ENCODE peak calls at places on chromosomes 12 and 14, in seven cellular contexts. A is CD8-positive, alpha-beta T cell; G is foreskin fibroblast; M is AG04450; O is AG10803; N is A549; H is GM23338. R is an unnamed sample.

GRCh38 chr14:67358914-67359313 is 690 bp downstream of the ATP6V1D start:
- DNase-seq in A (no peak), G (no peak), M (no peak), O (no peak), N (no peak), H (peak; percentile 54), R (no peak)

GRCh38 chr14:64541971-64542838 is 1.7 kb downstream of the HSPA2 start:
- DNase-seq in A (no peak), G (no peak), M (no peak), O (no peak), N (no peak), H (peak; percentile 60), R (no peak)

GRCh38 chr14:38056270-38056669 is 151.4 kb upstream of the SSTR1 start:
- DNase-seq in A (no peak), G (no peak), M (no peak), O (no peak), N (no peak), H (peak; percentile 43), R (no peak)

GRCh38 chr14:105458571-105458970 is 16.1 kb upstream of the CRIP2 start:
- DNase-seq in A (no peak), G (no peak), M (no peak), O (no peak), N (no peak), H (no peak), R (no peak)

GRCh38 chr14:78974691-78975090 is 804.5 kb downstream of the NRXN3 start:
- DNase-seq in A (no peak), G (no peak), M (no peak), O (no peak), N (no peak), H (no peak), R (no peak)

GRCh38 chr14:105356927-105357326 is 41.4 kb upstream of the TEX22 start:
- DNase-seq in A (no peak), G (no peak), M (no peak), O (no peak), N (no peak), H (no peak), R (no peak)

GRCh38 chr14:77573964-77574363 is 42.5 kb downstream of the SPTLC2 start:
- DNase-seq in A (no peak), G (no peak), M (no peak), O (no peak), N (no peak), H (no peak), R (no peak)

GRCh38 chr14:68789002-68789797 is 3.7 kb downstream of the ZFP36L1 start:
- DNase-seq in A (peak; percentile 84), G (no peak), M (no peak), O (peak; percentile 79), N (peak; percentile 89), H (peak; percentile 71), R (no peak)

GRCh38 chr12:69540606-69541386 is 44.5 kb upstream of the CCT2 start:
- DNase-seq in A (no peak), G (peak; percentile 14), M (peak; percentile 27), O (peak; percentile 49), N (no peak), H (no peak), R (no peak)

GRCh38 chr12:65275627-65276026 is 2.9 kb upstream of the MSRB3 start:
- DNase-seq in A (no peak), G (no peak), M (no peak), O (peak; percentile 62), N (no peak), H (no peak), R (no peak)

GRCh38 chr14:89128616-89129015 is 288.4 kb downstream of the FOXN3 start:
- DNase-seq in A (no peak), G (no peak), M (no peak), O (no peak), N (no peak), H (no peak), R (no peak)

GRCh38 chr12:30930238-30931010 is 3.9 kb downstream of the TSPAN11 start:
- DNase-seq in A (no peak), G (no peak), M (no peak), O (no peak), N (no peak), H (no peak), R (no peak)

GRCh38 chr12:32692358-32692757 is 13.3 kb downstream of the DNM1L start:
- DNase-seq in A (no peak), G (no peak), M (no peak), O (no peak), N (no peak), H (no peak), R (no peak)

GRCh38 chr14:90419200-90419599 is 22.4 kb downstream of the CALM1 start:
- DNase-seq in A (no peak), G (peak; percentile 92), M (peak; percentile 86), O (peak; percentile 91), N (peak; percentile 80), H (no peak), R (peak; percentile 96)

GRCh38 chr12:9673404-9674225 is 4.1 kb downstream of the CLEC2D start:
- DNase-seq in A (no peak), G (peak; percentile 89), M (peak; percentile 65), O (peak; percentile 91), N (peak; percentile 53), H (peak; percentile 27), R (peak; percentile 72)

GRCh38 chr12:54153586-54153985 is 35.2 kb downstream of the SMUG1 start:
- DNase-seq in A (no peak), G (no peak), M (no peak), O (no peak), N (no peak), H (no peak), R (no peak)

GRCh38 chr14:65961004-65961403 is 525.2 kb upstream of the CCDC196 start:
- DNase-seq in A (peak; percentile 48), G (peak; percentile 1), M (no peak), O (peak; percentile 35), N (peak; percentile 54), H (peak; percentile 87), R (no peak)

GRCh38 chr12:94098466-94098865 is 49.9 kb upstream of the PLXNC1 start:
- DNase-seq in A (no peak), G (peak; percentile 55), M (peak; percentile 24), O (peak; percentile 91), N (no peak), H (no peak), R (no peak)

GRCh38 chr14:99687284-99688209 is 3.4 kb downstream of the CYP46A1 start:
- DNase-seq in A (no peak), G (no peak), M (no peak), O (no peak), N (no peak), H (peak; percentile 82), R (no peak)

GRCh38 chr12:132161046-132161781 is 17.0 kb downstream of the NOC4L start:
- DNase-seq in A (no peak), G (peak; percentile 21), M (no peak), O (peak; percentile 21), N (peak; percentile 78), H (no peak), R (no peak)

GRCh38 chr12:24845615-24846014 is 103.3 kb downstream of the BCAT1 start:
- DNase-seq in A (no peak), G (no peak), M (no peak), O (no peak), N (no peak), H (no peak), R (no peak)

GRCh38 chr12:94308612-94309011 is 151.1 kb downstream of the CEP83 start:
- DNase-seq in A (no peak), G (no peak), M (no peak), O (no peak), N (no peak), H (no peak), R (no peak)

GRCh38 chr12:45290218-45290609 is 74.3 kb downstream of the ANO6 start:
- DNase-seq in A (no peak), G (peak; percentile 75), M (peak; percentile 49), O (peak; percentile 72), N (peak; percentile 38), H (no peak), R (peak; percentile 29)

GRCh38 chr12:53749986-53750811 is 1.6 kb downstream of the CISTR start:
- DNase-seq in A (no peak), G (no peak), M (no peak), O (no peak), N (no peak), H (no peak), R (no peak)

GRCh38 chr14:70934084-70934483 is 26.8 kb downstream of the PCNX1 start:
- DNase-seq in A (no peak), G (peak; percentile 22), M (no peak), O (peak; percentile 71), N (no peak), H (no peak), R (no peak)

GRCh38 chr12:68428724-68429580 is 96.8 kb upstream of the MDM1 start:
- DNase-seq in A (no peak), G (no peak), M (no peak), O (peak; percentile 60), N (no peak), H (no peak), R (no peak)

GRCh38 chr12:130993759-130994670 is 40.3 kb downstream of the ADGRD1 start:
- DNase-seq in A (no peak), G (no peak), M (no peak), O (no peak), N (peak; percentile 88), H (no peak), R (no peak)

DNA sequence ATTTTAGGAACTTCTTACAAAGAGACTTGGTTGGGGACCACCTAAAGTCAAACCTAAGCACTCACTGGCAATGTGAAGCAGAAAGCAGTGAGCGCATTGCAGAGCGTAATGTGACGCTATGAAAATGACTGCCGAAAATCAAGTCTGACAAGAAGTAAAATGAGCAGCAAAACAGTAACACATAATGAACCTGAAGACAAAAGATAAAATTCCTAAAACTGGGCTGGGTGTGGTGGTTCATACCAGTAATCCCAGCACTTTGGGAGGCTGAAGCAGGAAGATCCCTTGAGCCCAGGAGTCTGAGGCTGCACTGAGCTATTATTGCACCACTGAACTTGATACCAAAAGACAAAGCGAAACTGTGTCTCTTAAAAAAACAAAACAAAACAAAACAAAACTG is 16.5 kb downstream of the CORO1C start:
- DNase-seq in A (no peak), G (no peak), M (no peak), O (no peak), N (no peak), H (no peak), R (no peak)
- TF ChIP-seq CTCF in A (no peak), G (no peak), M (no peak), O (no peak), N (no peak), H (no peak), R (no peak)

GRCh38 chr14:35332517-35333346 is 40.5 kb downstream of the PSMA6 start:
- DNase-seq in A (peak; percentile 21), G (peak; percentile 38), M (no peak), O (peak; percentile 41), N (peak; percentile 58), H (peak; percentile 19), R (no peak)
- H3K4me3 ChIP-seq in A (peak overlapping the region; percentile 17), G (no peak overlapping the region), M (no peak overlapping the region), O (no peak overlapping the region), N (no peak overlapping the region), H (no peak overlapping the region), R (no peak overlapping the region)

GRCh38 chr12:110932048-110932447 is 11.7 kb upstream of the MYL2 start:
- DNase-seq in A (no peak), G (no peak), M (no peak), O (no peak), N (peak; percentile 23), H (peak; percentile 68), R (no peak)
- TF ChIP-seq CTCF in A (no peak), G (peak; percentile 14), M (peak; percentile 18), O (peak; percentile 7), N (peak; percentile 50), H (peak; percentile 79), R (peak; percentile 37)

DNA sequence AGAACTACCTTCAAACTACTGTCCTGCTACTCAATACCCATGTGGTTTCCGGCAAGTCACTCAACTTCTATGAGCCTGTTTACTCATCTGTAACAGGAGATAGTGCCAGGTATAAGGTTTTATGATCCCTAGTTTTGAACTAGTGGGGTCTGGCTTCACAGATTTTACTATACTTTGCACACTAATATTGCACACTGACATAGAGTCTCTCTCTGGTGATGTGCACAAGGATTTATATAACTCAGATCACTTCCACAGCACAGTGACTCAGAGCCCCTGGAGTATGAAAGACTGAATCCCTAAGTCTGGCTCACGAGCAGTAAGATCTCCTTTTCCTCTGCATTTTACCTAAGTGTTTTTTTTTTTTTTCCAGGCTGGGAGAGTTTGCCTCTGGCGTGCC is 69.7 kb upstream of the SLC38A2 start:
- DNase-seq in A (no peak), G (peak; percentile 62), M (no peak), O (peak; percentile 39), N (no peak), H (no peak), R (peak; percentile 69)
- H3K4me3 ChIP-seq in A (no peak overlapping the region), G (no peak overlapping the region), M (no peak overlapping the region), O (no peak overlapping the region), N (no peak overlapping the region), H (no peak overlapping the region), R (no peak overlapping the region)

R was measured in epithelial cell of proximal tubule.